ENCODE peak calls at places on chromosomes 11 and 22, in five cellular contexts. L is RWPE1, X is fibroblast of lung, G is pancreas, C is cardiac fibroblast. Z is an unnamed sample.
A peak's percentile ranks its signal among the peaks of the same experiment; 100 is the strongest.

GRCh38 chr22:36348760-36349159 is 39.0 kb downstream of the MYH9 start:
- DNase-seq in L (no peak), X (no peak), G (no peak), C (no peak), Z (peak; percentile 73)

GRCh38 chr22:39175127-39176066 is 22.9 kb upstream of the CBX7 start:
- DNase-seq in L (no peak), X (no peak), G (no peak), C (no peak), Z (no peak)

GRCh38 chr11:126840201-126840886 is 160.2 kb downstream of the KIRREL3 start:
- DNase-seq in L (no peak), X (peak; percentile 86), G (no peak), C (no peak), Z (no peak)

GRCh38 chr11:100682247-100682969 is 4.7 kb upstream of the ARHGAP42 start:
- DNase-seq in L (peak; percentile 18), X (no peak), G (no peak), C (peak; percentile 66), Z (no peak)

GRCh38 chr11:123145220-123145619 is 49.8 kb downstream of the CLMP start:
- DNase-seq in L (peak; percentile 91), X (peak; percentile 78), G (peak; percentile 81), C (peak; percentile 94), Z (no peak)

GRCh38 chr22:35894464-35894878 is 134.2 kb downstream of the RBFOX2 start:
- DNase-seq in L (no peak), X (no peak), G (no peak), C (peak; percentile 32), Z (peak; percentile 79)

GRCh38 chr22:17119481-17120202 is 1.5 kb downstream of the TMEM121B start:
- DNase-seq in L (no peak), X (no peak), G (peak; percentile 41), C (peak; percentile 20), Z (no peak)

GRCh38 chr22:19822301-19823117 is 32.2 kb downstream of the GNB1L start:
- DNase-seq in L (no peak), X (no peak), G (peak; percentile 7), C (no peak), Z (peak; percentile 59)

GRCh38 chr11:47916361-47916841 is 64.0 kb upstream of the PTPRJ start:
- DNase-seq in L (no peak), X (peak; percentile 77), G (peak; percentile 69), C (peak; percentile 91), Z (no peak)

GRCh38 chr22:35620624-35621245 is 3.6 kb upstream of the MB start:
- DNase-seq in L (no peak), X (peak; percentile 21), G (no peak), C (peak; percentile 37), Z (no peak)

GRCh38 chr11:62427630-62428233 is 8.9 kb downstream of the SCGB1A1 start:
- DNase-seq in L (no peak), X (peak; percentile 74), G (no peak), C (no peak), Z (no peak)

GRCh38 chr11:125941606-125942275 is 4.1 kb upstream of the VSIG10L2 start:
- DNase-seq in L (peak; percentile 50), X (peak; percentile 10), G (peak; percentile 65), C (peak; percentile 57), Z (peak; percentile 64)

GRCh38 chr11:115765803-115766239 is 261.6 kb upstream of the CADM1 start:
- DNase-seq in L (peak; percentile 13), X (peak; percentile 45), G (no peak), C (no peak), Z (no peak)

GRCh38 chr22:47221840-47222615 is 459.6 kb downstream of the TBC1D22A start:
- DNase-seq in L (no peak), X (no peak), G (no peak), C (no peak), Z (no peak)

GRCh38 chr11:134978388-134979088 is 566.5 kb upstream of the B3GAT1 start:
- DNase-seq in L (no peak), X (no peak), G (no peak), C (no peak), Z (no peak)

GRCh38 chr22:30159561-30160353 is 79.5 kb downstream of the HORMAD2 start:
- DNase-seq in L (peak; percentile 9), X (peak; percentile 82), G (peak; percentile 13), C (peak; percentile 85), Z (no peak)

GRCh38 chr11:20207781-20208621 is 47.7 kb upstream of the DBX1 start:
- DNase-seq in L (no peak), X (no peak), G (no peak), C (peak; percentile 2), Z (no peak)

GRCh38 chr11:66866420-66867010 is 9.7 kb downstream of the LRFN4 start:
- DNase-seq in L (no peak), X (no peak), G (no peak), C (no peak), Z (no peak)

GRCh38 chr22:44190381-44190976 is 9.8 kb downstream of the PARVG start:
- DNase-seq in L (no peak), X (no peak), G (no peak), C (no peak), Z (no peak)

GRCh38 chr11:5364214-5364613 is 12.9 kb downstream of the OR51B6 start:
- DNase-seq in L (no peak), X (peak; percentile 90), G (no peak), C (peak; percentile 65), Z (no peak)

GRCh38 chr22:32822188-32822877 is 20.8 kb downstream of the TIMP3 start:
- DNase-seq in L (no peak), X (no peak), G (no peak), C (no peak), Z (no peak)

GRCh38 chr22:32826537-32826936 is 25.0 kb downstream of the TIMP3 start:
- DNase-seq in L (no peak), X (no peak), G (no peak), C (no peak), Z (no peak)

GRCh38 chr22:32824531-32825315 is 23.2 kb downstream of the TIMP3 start:
- DNase-seq in L (no peak), X (no peak), G (no peak), C (no peak), Z (no peak)

GRCh38 chr22:32820131-32820882 is 18.8 kb downstream of the TIMP3 start:
- DNase-seq in L (no peak), X (peak; percentile 23), G (no peak), C (no peak), Z (no peak)

DNA sequence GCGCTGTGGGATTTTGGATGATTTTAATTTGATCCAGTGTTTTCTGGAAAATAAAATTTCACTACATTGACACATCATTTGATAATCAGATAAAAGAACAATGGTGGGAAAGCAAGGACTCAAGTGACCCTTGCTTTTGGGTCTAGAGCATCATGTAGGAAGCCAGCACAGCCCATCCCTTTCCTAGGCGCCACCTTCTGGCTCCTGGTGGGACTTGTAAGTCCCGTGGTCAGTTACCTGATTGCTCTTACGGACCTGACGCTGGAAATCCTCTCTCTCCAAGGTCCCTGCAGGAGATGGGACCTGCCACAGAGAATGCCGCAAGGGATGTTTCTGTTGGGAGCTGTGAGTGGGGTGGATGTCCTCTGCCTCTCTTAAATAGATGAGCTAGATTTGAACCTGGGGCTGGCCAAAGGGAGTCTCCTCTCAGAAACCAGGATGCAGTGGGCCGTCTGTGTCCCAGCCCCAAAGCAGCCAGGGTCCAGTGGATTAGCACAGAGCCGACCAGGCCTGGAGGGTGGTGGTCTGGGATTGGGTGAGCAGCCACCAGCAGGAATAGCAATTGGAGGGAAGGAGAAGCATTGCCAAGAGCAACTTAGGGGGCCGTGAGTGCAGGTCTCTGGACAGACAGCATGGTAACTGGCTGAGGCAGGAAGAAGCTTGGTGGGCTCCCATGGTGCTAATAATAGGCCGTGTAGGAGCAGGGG is 21.7 kb downstream of the TIMP3 start:
- DNase-seq in L (no peak), X (peak; percentile 48), G (peak; percentile 40), C (peak; percentile 64), Z (no peak)
- TF ChIP-seq CTCF in L (no peak), X (peak; percentile 36), G (peak; percentile 30), C (peak; percentile 55), Z (no peak)

DNA sequence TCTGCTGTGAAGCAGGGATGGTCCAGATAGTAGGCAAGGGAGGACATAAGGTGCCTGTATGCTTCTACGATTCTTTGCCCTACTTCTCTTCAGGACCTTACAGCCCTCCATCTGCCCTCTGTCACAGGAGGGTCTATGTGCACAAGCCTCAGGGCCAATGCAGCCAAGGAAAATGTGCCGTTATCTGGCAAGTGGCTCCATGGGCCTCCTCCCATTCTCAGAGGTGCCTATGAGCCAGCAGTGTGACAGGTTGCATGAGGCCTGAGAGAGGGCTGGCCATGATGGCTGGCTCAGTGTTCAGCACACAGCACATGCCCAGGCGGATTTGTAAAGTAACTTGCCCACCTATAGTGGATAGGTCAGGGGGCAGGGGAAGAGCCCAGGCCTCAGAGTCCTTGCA is 51.3 kb upstream of the SUSD2 start:
- DNase-seq in L (no peak), X (no peak), G (no peak), C (no peak), Z (no peak)
- TF ChIP-seq CTCF in L (no peak), X (no peak), G (no peak), C (no peak), Z (no peak)

GRCh38 chr11:12083380-12083779 is 27.0 kb upstream of the MICAL2 start:
- DNase-seq in L (no peak), X (no peak), G (no peak), C (no peak), Z (no peak)
- TF ChIP-seq CTCF in L (no peak), X (no peak), G (no peak), C (peak; percentile 11), Z (no peak)

DNA sequence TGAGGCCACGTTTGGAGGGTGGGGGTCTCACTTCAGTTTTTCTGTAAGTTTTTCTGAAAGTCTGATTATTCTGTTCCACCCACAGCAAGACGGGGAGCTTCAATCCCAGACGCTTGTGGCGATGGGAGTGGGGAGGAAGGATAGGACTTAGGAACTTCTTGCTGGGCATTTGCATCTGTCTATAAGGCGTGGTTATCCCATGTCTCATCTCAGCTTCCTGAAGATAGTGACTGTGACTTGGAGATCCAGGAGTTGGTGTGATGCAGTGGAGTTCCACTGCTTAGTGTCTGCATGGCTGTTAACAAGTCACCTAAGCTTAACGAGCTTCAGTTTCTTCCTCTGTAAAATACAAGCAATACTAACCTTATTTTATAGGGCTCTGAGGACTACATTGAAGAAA is 58.9 kb upstream of the BARX2 start:
- DNase-seq in L (no peak), X (no peak), G (no peak), C (no peak), Z (no peak)
- TF ChIP-seq CTCF in L (no peak), X (no peak), G (no peak), C (no peak), Z (no peak)

DNA sequence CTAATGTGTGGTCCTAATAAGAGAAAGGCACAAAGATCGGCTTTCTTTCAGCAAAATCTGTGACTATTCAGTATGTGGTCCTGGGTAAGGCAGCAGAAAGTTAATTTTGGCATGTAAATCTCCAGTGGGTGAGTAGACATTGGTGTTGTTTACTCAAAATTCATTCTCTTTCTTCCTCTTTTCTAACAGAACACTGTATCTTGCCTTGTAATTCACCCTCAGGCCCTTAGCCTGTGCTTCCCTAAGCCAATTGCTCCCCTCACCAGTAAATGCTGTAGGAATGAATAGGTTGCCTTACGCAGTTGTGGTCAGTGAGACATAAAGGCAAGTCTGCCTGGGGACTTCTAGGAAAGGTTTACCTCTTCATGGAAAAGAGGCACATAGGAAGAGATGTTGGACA is 49.9 kb upstream of the PDE3B start:
- DNase-seq in L (no peak), X (no peak), G (no peak), C (no peak), Z (no peak)
- TF ChIP-seq CTCF in L (no peak), X (no peak), G (no peak), C (no peak), Z (no peak)